ENCODE peak calls at places on chromosome 2, in eight cellular contexts. G is A549; U is AG04450; C is CD8-positive, alpha-beta T cell; K is psoas muscle; Z is upper lobe of right lung; R is right lobe of liver; L is naive thymus-derived CD4-positive, alpha-beta T cell. P is an unnamed sample.
A peak's percentile ranks its signal among the peaks of the same experiment; 100 is the strongest.

GRCh38 chr2:225787497-225787896 is 388.0 kb downstream of the NYAP2 start:
- DNase-seq in G (no peak), U (no peak), C (no peak), K (no peak), Z (no peak), R (no peak), L (no peak), P (no peak)

GRCh38 chr2:105732955-105733607 is 11.6 kb upstream of the NCK2 start:
- DNase-seq in G (no peak), U (no peak), C (no peak), K (no peak), Z (no peak), R (no peak), L (no peak), P (no peak)

GRCh38 chr2:12702661-12703121 is 14.0 kb upstream of the TRIB2 start:
- DNase-seq in G (no peak), U (no peak), C (no peak), K (no peak), Z (no peak), R (no peak), L (no peak), P (no peak)

GRCh38 chr2:54586062-54586982 is 130.2 kb downstream of the SPTBN1 start:
- DNase-seq in G (no peak), U (no peak), C (peak; percentile 41), K (no peak), Z (no peak), R (peak; percentile 70), L (no peak), P (no peak)

GRCh38 chr2:201697899-201698298 is 545 bp downstream of the MPP4 start:
- DNase-seq in G (no peak), U (peak; percentile 59), C (no peak), K (no peak), Z (no peak), R (no peak), L (no peak), P (no peak)

GRCh38 chr2:60932954-60933353 is 51.6 kb downstream of the REL start:
- DNase-seq in G (no peak), U (no peak), C (no peak), K (no peak), Z (no peak), R (no peak), L (no peak), P (no peak)

GRCh38 chr2:117960231-117960630 is 53.6 kb downstream of the CCDC93 start:
- DNase-seq in G (no peak), U (no peak), C (no peak), K (no peak), Z (no peak), R (no peak), L (no peak), P (no peak)

GRCh38 chr2:80496770-80497169 is 192.2 kb upstream of the LRRTM1 start:
- DNase-seq in G (no peak), U (peak; percentile 26), C (no peak), K (no peak), Z (no peak), R (no peak), L (no peak), P (no peak)

GRCh38 chr2:18346364-18346763 is 214.1 kb downstream of the RDH14 start:
- DNase-seq in G (no peak), U (no peak), C (no peak), K (no peak), Z (no peak), R (peak; percentile 41), L (no peak), P (no peak)

GRCh38 chr2:16665746-16666452 is at the start of gene CYRIA:
- DNase-seq in G (peak; percentile 23), U (no peak), C (peak; percentile 34), K (peak; percentile 86), Z (peak; percentile 85), R (peak; percentile 66), L (no peak), P (peak; percentile 34)

GRCh38 chr2:239190346-239190745 is 210.5 kb downstream of the HDAC4 start:
- DNase-seq in G (no peak), U (no peak), C (no peak), K (peak; percentile 44), Z (no peak), R (peak; percentile 35), L (no peak), P (no peak)

GRCh38 chr2:72813841-72814240 is 12.0 kb downstream of the EXOC6B start:
- DNase-seq in G (no peak), U (no peak), C (no peak), K (no peak), Z (no peak), R (no peak), L (no peak), P (no peak)

GRCh38 chr2:171735991-171736710 is 48.9 kb downstream of the DYNC1I2 start:
- DNase-seq in G (no peak), U (no peak), C (no peak), K (no peak), Z (no peak), R (no peak), L (no peak), P (no peak)

GRCh38 chr2:8662239-8662879 is 19.5 kb upstream of the ID2 start:
- DNase-seq in G (peak; percentile 91), U (no peak), C (no peak), K (no peak), Z (peak; percentile 42), R (peak; percentile 21), L (no peak), P (no peak)

GRCh38 chr2:217597140-217597539 is 405.7 kb downstream of the TNS1 start:
- DNase-seq in G (no peak), U (no peak), C (no peak), K (no peak), Z (no peak), R (no peak), L (no peak), P (no peak)

GRCh38 chr2:217597681-217598080 is 405.1 kb downstream of the TNS1 start:
- DNase-seq in G (no peak), U (no peak), C (no peak), K (no peak), Z (no peak), R (no peak), L (no peak), P (no peak)

GRCh38 chr2:217599906-217600305 is 402.9 kb downstream of the TNS1 start:
- DNase-seq in G (no peak), U (no peak), C (no peak), K (no peak), Z (no peak), R (no peak), L (no peak), P (no peak)

GRCh38 chr2:217604527-217605279 is 398.1 kb downstream of the TNS1 start:
- DNase-seq in G (no peak), U (no peak), C (no peak), K (peak; percentile 72), Z (no peak), R (no peak), L (no peak), P (no peak)

GRCh38 chr2:217601601-217602000 is 401.2 kb downstream of the TNS1 start:
- DNase-seq in G (no peak), U (no peak), C (no peak), K (no peak), Z (no peak), R (no peak), L (no peak), P (no peak)
- H3K9me3 ChIP-seq in G (no peaks in the 10 kb centered on the region), U (no peaks in the 10 kb centered on the region), C (no peaks in the 10 kb centered on the region), K (no peaks in the 10 kb centered on the region), Z (no peaks in the 10 kb centered on the region), R (no peaks in the 10 kb centered on the region), L (no peaks in the 10 kb centered on the region), P (no peaks in the 10 kb centered on the region)

GRCh38 chr2:230520061-230520874 is 104.3 kb downstream of the SP100 start:
- DNase-seq in G (no peak), U (no peak), C (no peak), K (no peak), Z (no peak), R (peak; percentile 92), L (no peak), P (no peak)

GRCh38 chr2:230520875-230521155 is 104.8 kb downstream of the SP100 start:
- DNase-seq in G (peak; percentile 4), U (no peak), C (no peak), K (no peak), Z (no peak), R (no peak), L (no peak), P (no peak)

GRCh38 chr2:230521386-230521785 is 105.4 kb downstream of the SP100 start:
- DNase-seq in G (no peak), U (no peak), C (no peak), K (no peak), Z (no peak), R (no peak), L (no peak), P (no peak)

GRCh38 chr2:230525682-230526081 is 109.7 kb downstream of the SP100 start:
- DNase-seq in G (no peak), U (no peak), C (peak; percentile 37), K (no peak), Z (no peak), R (no peak), L (peak; percentile 1), P (no peak)
- H3K9me3 ChIP-seq in G (peaks cover 38% of the 10 kb centered on the region), U (peaks cover 24% of the 10 kb centered on the region), C (no peaks in the 10 kb centered on the region), K (no peaks in the 10 kb centered on the region), Z (no peaks in the 10 kb centered on the region), R (no peaks in the 10 kb centered on the region), L (peaks cover 8% of the 10 kb centered on the region), P (no peaks in the 10 kb centered on the region)

DNA sequence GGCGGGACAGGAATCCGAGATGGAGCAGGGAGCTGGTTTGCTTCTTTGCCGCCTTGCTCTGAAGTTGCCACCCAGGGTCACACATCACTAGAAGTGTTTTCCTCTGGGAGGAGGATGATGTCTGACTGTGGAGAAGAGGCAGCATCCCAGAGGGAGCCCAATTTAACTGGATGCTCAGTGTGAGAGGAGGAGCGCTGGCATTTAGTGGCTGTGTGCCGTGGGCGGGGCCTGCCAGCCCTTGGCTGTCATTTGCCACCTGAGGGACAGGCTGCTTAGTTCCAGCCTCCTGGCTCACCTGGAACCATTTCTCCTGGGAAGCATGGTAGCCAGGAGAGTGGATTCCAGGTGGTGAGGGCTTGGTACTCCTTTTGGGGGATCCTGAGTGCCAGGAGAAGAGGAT is 9.6 kb downstream of the B3GNT2 start:
- DNase-seq in G (no peak), U (no peak), C (no peak), K (no peak), Z (no peak), R (no peak), L (no peak), P (no peak)
- H3K9me3 ChIP-seq in G (no peaks in the 10 kb centered on the region), U (no peaks in the 10 kb centered on the region), C (no peaks in the 10 kb centered on the region), K (no peaks in the 10 kb centered on the region), Z (no peaks in the 10 kb centered on the region), R (no peaks in the 10 kb centered on the region), L (no peaks in the 10 kb centered on the region), P (no peaks in the 10 kb centered on the region)

DNA sequence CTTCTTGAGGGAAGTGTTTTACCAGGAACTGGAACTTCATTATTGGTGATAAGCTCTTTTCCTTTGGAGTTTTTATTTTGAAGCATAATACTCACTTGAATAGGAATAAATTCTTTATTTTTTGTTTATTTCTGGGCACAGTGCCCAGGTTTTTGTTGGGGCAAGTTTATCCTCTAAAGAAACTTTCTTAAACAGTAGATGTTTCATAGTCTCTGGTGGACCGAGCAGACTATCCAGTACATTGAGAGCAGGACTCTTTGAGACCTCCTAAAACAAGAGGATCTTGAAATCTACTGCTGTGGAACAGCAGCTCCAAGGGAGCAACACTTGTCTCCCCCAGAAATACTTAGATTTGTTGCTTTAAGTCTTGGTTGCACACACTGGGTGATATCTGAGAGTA is 109.4 kb downstream of the PARD3B start:
- DNase-seq in G (no peak), U (no peak), C (no peak), K (no peak), Z (no peak), R (no peak), L (no peak), P (no peak)
- H3K9me3 ChIP-seq in G (no peaks in the 10 kb centered on the region), U (peaks cover 9% of the 10 kb centered on the region), C (no peaks in the 10 kb centered on the region), K (no peaks in the 10 kb centered on the region), Z (no peaks in the 10 kb centered on the region), R (no peaks in the 10 kb centered on the region), L (no peaks in the 10 kb centered on the region), P (no peaks in the 10 kb centered on the region)

GRCh38 chr2:89781962-89782361 is 1090.5 kb downstream of the RPIA start:
- DNase-seq in G (no peak), U (no peak), C (no peak), K (no peak), Z (no peak), R (no peak), L (no peak), P (no peak)
- H3K9me3 ChIP-seq in G (peaks cover 40% of the 10 kb centered on the region), U (peaks cover 33% of the 10 kb centered on the region), C (peaks cover 20% of the 10 kb centered on the region), K (peaks cover 88% of the 10 kb centered on the region), Z (peaks cover 65% of the 10 kb centered on the region), R (peaks cover 6% of the 10 kb centered on the region), L (peaks cover 10% of the 10 kb centered on the region), P (peaks cover 11% of the 10 kb centered on the region)